ENCODE peak calls at places on chromosomes 6 and 20, in six cellular contexts. S is activated B cell treated with CpG ODN at 0.5 μM for 24 hours, X is WTC11, Y is neural crest cell, K is fibroblast of lung, C is mesothelial cell of epicardium. U is an unnamed sample.

GRCh38 chr6:87357479-87358196 is 13.0 kb downstream of the C6orf163 start:
- DNase-seq in S (no peak), C (no peak), Y (no peak), K (no peak), X (no peak), U (no peak)

GRCh38 chr6:108434222-108434621 is 126.5 kb upstream of the FOXO3 start:
- DNase-seq in X (no peak), S (no peak), Y (no peak), K (no peak), C (no peak), U (no peak)

GRCh38 chr20:50038574-50038991 is 55.8 kb downstream of the SNAI1 start:
- DNase-seq in Y (no peak), K (no peak), C (no peak), X (peak; percentile 46), S (no peak), U (no peak)

GRCh38 chr6:699319-699718 is 6.4 kb upstream of the EXOC2 start:
- DNase-seq in Y (no peak), C (no peak), X (no peak), K (peak; percentile 53), S (no peak), U (no peak)

GRCh38 chr6:143928853-143929252 is 64.6 kb downstream of the ZC2HC1B start:
- DNase-seq in C (no peak), K (no peak), X (no peak), Y (no peak), S (no peak), U (no peak)

GRCh38 chr6:157101166-157101565 is 222.2 kb downstream of the TMEM242 start:
- DNase-seq in Y (no peak), K (no peak), X (no peak), S (no peak), C (no peak), U (no peak)

GRCh38 chr20:45934046-45934586 is 367 bp upstream of the PCIF1 start:
- DNase-seq in X (peak; percentile 63), S (no peak), Y (no peak), C (no peak), K (peak; percentile 51), U (no peak)

GRCh38 chr20:16191496-16191895 is 381.8 kb downstream of the KIF16B start:
- DNase-seq in S (no peak), C (no peak), Y (no peak), X (no peak), K (no peak), U (no peak)

GRCh38 chr20:11274137-11274536 is 600.3 kb upstream of the JAG1 start:
- DNase-seq in Y (no peak), S (no peak), K (peak; percentile 82), X (no peak), C (no peak), U (no peak)

GRCh38 chr6:70094156-70094555 is 208.7 kb downstream of the COL9A1 start:
- DNase-seq in X (no peak), K (no peak), S (no peak), C (no peak), Y (no peak), U (no peak)

GRCh38 chr20:62775206-62775605 is 21.1 kb upstream of the MRGBP start:
- DNase-seq in Y (no peak), S (no peak), X (no peak), K (no peak), C (no peak), U (no peak)

GRCh38 chr20:14860410-14860814 is 523.0 kb upstream of the FLRT3 start:
- DNase-seq in K (no peak), C (no peak), Y (no peak), X (peak; percentile 46), S (no peak), U (no peak)

GRCh38 chr6:31401403-31401802 is 2.0 kb upstream of the MICA start:
- DNase-seq in K (peak; percentile 76), C (no peak), S (no peak), X (no peak), Y (no peak), U (no peak)

GRCh38 chr6:154187203-154187602 is 148.2 kb downstream of the OPRM1 start:
- DNase-seq in K (no peak), S (no peak), C (no peak), Y (no peak), X (no peak), U (no peak)

GRCh38 chr6:156699017-156699421 is 78.2 kb upstream of the ARID1B start:
- DNase-seq in K (peak; percentile 71), C (no peak), X (no peak), S (no peak), Y (no peak), U (no peak)

GRCh38 chr20:4717816-4718215 is 3.9 kb upstream of the PRND start:
- DNase-seq in X (no peak), Y (no peak), C (no peak), S (no peak), K (no peak), U (no peak)

GRCh38 chr20:58623579-58624473 is 27.3 kb upstream of the STX16 start:
- DNase-seq in C (no peak), X (no peak), K (peak; percentile 90), S (no peak), Y (peak; percentile 23), U (peak; percentile 94)

GRCh38 chr6:80197474-80197873 is 91.0 kb downstream of the BCKDHB start:
- DNase-seq in K (peak; percentile 25), X (no peak), C (no peak), Y (no peak), S (no peak), U (no peak)

DNA sequence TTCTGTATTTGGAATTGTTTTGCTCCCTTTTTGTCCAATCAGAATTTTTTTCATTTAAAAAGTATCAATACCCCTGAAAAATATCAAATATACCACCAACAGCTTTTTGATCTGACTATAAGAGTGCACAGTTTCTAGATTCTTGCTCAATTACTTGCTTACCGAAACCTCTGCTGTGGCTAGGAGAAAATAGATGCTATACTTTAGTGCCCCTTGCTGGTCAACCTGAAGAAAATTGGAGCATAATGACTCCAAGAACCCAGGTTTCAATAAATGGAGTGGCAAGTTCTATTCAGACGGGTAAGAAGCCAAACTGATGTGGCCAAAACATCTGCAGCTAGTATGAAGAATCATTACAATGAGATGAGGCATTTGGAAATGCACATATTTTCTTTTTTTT is 91.4 kb upstream of the SASH1 start:
- DNase-seq in C (no peak), K (peak; percentile 79), X (no peak), S (no peak), Y (no peak), U (no peak)
- TF ChIP-seq CTCF in C (no peak), K (peak; percentile 36), X (no peak), S (no peak), Y (peak; percentile 59), U (peak; percentile 63)

DNA sequence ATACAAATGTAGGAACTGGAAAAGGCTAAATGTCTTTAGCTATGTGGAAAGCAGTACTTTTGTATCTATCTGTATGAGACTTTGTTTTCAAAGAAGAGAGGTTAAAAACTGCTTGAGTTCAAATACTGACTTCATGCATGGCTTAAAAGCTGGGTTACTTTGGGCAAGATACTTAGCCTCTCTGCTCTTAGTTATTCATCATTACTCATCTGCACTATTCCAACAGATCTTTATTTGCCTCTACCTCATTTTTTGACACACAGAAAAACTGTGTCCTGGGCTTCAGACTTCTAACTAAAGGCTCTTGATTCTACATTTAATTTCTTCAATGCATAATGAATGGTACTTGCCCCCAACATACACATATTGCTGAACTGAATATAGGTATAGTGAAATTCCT is 114.8 kb downstream of the DST start:
- DNase-seq in Y (no peak), X (no peak), K (no peak), C (no peak), S (no peak), U (no peak)
- TF ChIP-seq CTCF in Y (no peak), X (no peak), K (no peak), C (no peak), S (no peak), U (no peak)

GRCh38 chr20:23078994-23079364 is 7.1 kb downstream of the CD93 start:
- DNase-seq in K (no peak), X (peak; percentile 69), C (no peak), Y (no peak), S (no peak), U (no peak)
- TF ChIP-seq CTCF in K (no peak), X (peak; percentile 32), C (peak; percentile 13), Y (peak; percentile 53), S (no peak), U (peak; percentile 23)

GRCh38 chr6:13369591-13369990 is 41.3 kb upstream of the TBC1D7 start:
- DNase-seq in K (no peak), S (no peak), X (no peak), C (no peak), Y (no peak), U (no peak)
- TF ChIP-seq CTCF in K (no peak), S (no peak), X (no peak), C (no peak), Y (no peak), U (no peak)